ENCODE peak calls at places on chromosomes 11 and 22, in four cellular contexts. M is WTC11, B is A549, K is HepG2. F is an unnamed sample.

GRCh38 chr11:65442952-65443351 is 20.4 kb downstream of the NEAT1 start:
- DNase-seq in M (no peak), B (peak), K (no peak), F (no peak)

GRCh38 chr22:37328017-37328416 is 45.7 kb downstream of the CYTH4 start:
- DNase-seq in M (no peak), B (peak), K (no peak), F (no peak)

GRCh38 chr22:27431896-27432295 is 369.7 kb downstream of the MN1 start:
- DNase-seq in M (no peak), B (peak), K (no peak), F (no peak)

GRCh38 chr11:43905788-43906187 is 25.2 kb downstream of the ALKBH3 start:
- DNase-seq in M (no peak), B (no peak), K (no peak), F (no peak)

GRCh38 chr11:94511932-94512781 is at the start of gene C11orf97:
- DNase-seq in M (peak), B (no peak), K (peak), F (peak)

GRCh38 chr11:17575431-17576425 is 28.7 kb downstream of the OTOG start:
- DNase-seq in M (peak), B (no peak), K (no peak), F (no peak)

GRCh38 chr22:46453006-46453828 is 84.2 kb downstream of the CELSR1 start:
- DNase-seq in M (no peak), B (no peak), K (peak), F (no peak)

GRCh38 chr11:89205378-89205777 is 27.7 kb downstream of the TYR start:
- DNase-seq in M (no peak), B (no peak), K (no peak), F (no peak)

GRCh38 chr22:37571258-37571991 is 8.5 kb downstream of the LGALS2 start:
- DNase-seq in M (no peak), B (peak), K (no peak), F (no peak)

GRCh38 chr22:40289991-40290459 is 56.3 kb upstream of the ADSL start:
- DNase-seq in M (no peak), B (no peak), K (no peak), F (no peak)

GRCh38 chr11:93089474-93090102 is 108.2 kb downstream of the SLC36A4 start:
- DNase-seq in M (peak), B (peak), K (peak), F (peak)

GRCh38 chr22:46758867-46759290 is 3.6 kb upstream of the TBC1D22A start:
- DNase-seq in M (peak), B (peak), K (peak), F (peak)

GRCh38 chr11:126284829-126285228 is 1.9 kb downstream of the TIRAP start:
- DNase-seq in M (no peak), B (peak), K (peak), F (peak)

GRCh38 chr11:130371004-130371590 is 56.4 kb upstream of the ZBTB44 start:
- DNase-seq in M (no peak), B (no peak), K (no peak), F (peak)

GRCh38 chr11:96338910-96339703 is 3.9 kb downstream of the MAML2 start:
- DNase-seq in M (no peak), B (no peak), K (peak), F (no peak)

GRCh38 chr11:76713499-76713898 is 43.0 kb upstream of the LRRC32 start:
- DNase-seq in M (no peak), B (no peak), K (no peak), F (no peak)

GRCh38 chr11:67311556-67312082 is 8.3 kb downstream of the SSH3 start:
- DNase-seq in M (no peak), B (no peak), K (no peak), F (peak)

GRCh38 chr22:43825651-43826050 is 13.5 kb upstream of the EFCAB6 start:
- DNase-seq in M (no peak), B (no peak), K (no peak), F (no peak)

GRCh38 chr11:27193434-27194225 is 153.0 kb downstream of the BBOX1 start:
- DNase-seq in M (no peak), B (no peak), K (no peak), F (peak)

GRCh38 chr11:71368966-71369365 is 79.2 kb downstream of the DHCR7 start:
- DNase-seq in M (no peak), B (no peak), K (no peak), F (no peak)

GRCh38 chr11:131504199-131504949 is 134.0 kb downstream of the NTM start:
- DNase-seq in M (peak), B (no peak), K (no peak), F (peak)

GRCh38 chr22:26986884-26987283 is 329.5 kb downstream of the MIAT start:
- DNase-seq in M (no peak), B (no peak), K (no peak), F (no peak)

GRCh38 chr11:102666331-102666957 is 39.1 kb downstream of the MMP27 start:
- DNase-seq in M (no peak), B (peak), K (peak), F (peak)

GRCh38 chr11:70112017-70112434 is 33.9 kb downstream of the ANO1 start:
- DNase-seq in M (no peak), B (no peak), K (no peak), F (no peak)

GRCh38 chr11:102361100-102362021 is 14.3 kb downstream of the BIRC2 start:
- DNase-seq in M (no peak), B (no peak), K (no peak), F (no peak)

GRCh38 chr22:19806213-19807160 is 45.9 kb downstream of the TBX1 start:
- DNase-seq in M (peak), B (peak), K (no peak), F (peak)

GRCh38 chr11:19820100-19820499 is 107.5 kb downstream of the NAV2 start:
- DNase-seq in M (no peak), B (no peak), K (no peak), F (no peak)

GRCh38 chr11:12066799-12067508 is 43.4 kb upstream of the MICAL2 start:
- DNase-seq in M (no peak), B (peak), K (peak), F (no peak)

GRCh38 chr22:44561139-44561840 is 63.3 kb upstream of the RTL6 start:
- DNase-seq in M (no peak), B (no peak), K (no peak), F (no peak)

GRCh38 chr11:68497761-68498160 is 37.2 kb downstream of the PPP6R3 start:
- DNase-seq in M (no peak), B (no peak), K (no peak), F (no peak)

GRCh38 chr11:60870276-60870675 is 2.9 kb downstream of the ZP1 start:
- DNase-seq in M (no peak), B (no peak), K (no peak), F (no peak)

GRCh38 chr11:13668957-13669521 is 571 bp downstream of the FAR1 start:
- DNase-seq in M (no peak), B (peak), K (no peak), F (peak)

GRCh38 chr11:76236092-76237026 is 30.1 kb upstream of the WNT11 start:
- DNase-seq in M (peak), B (peak), K (no peak), F (peak)

GRCh38 chr11:124276081-124276480 is 19.9 kb downstream of the OR8G5 start:
- DNase-seq in M (no peak), B (no peak), K (no peak), F (no peak)

DNA sequence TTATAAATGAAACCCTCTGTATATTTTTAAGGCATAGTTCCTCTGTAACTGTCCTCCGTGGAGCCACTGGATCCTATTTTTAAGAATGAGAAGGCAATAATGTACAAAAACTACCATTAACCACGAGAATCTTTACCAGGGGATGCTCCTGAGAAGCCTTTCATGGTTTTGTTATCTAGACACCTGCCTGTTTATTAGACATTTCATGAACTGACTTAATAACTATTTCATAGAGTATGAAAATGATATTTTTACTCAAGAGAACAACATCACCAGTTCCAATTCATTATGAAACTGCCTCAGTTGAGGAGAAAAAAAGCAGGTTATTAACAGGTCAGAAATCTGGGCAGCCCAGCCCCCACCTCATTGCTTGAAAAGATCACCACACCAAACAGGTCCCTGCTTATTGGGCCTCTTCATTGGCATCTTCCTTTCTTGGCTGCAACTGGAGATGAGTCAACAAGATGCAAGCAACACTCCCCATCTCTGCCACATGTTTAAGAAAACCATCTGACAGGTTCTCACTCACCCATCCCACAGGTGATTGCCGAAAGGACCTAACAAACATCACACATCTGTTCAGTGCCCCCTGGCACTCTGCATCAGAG is 27.8 kb downstream of the ETS1 start:
- DNase-seq in M (no peak), B (no peak), K (no peak), F (no peak)
- TF ChIP-seq HMGXB4 in M (no peak), B (no peak), K (no peak), F (no peak)

GRCh38 chr11:48081151-48082010 is 101.0 kb downstream of the PTPRJ start:
- DNase-seq in M (no peak), B (no peak), K (no peak), F (no peak)
- TF ChIP-seq HMGXB4 in M (no peak), B (no peak), K (no peak), F (no peak)

GRCh38 chr11:72553748-72554147 is 119.4 kb upstream of the CLPB start:
- DNase-seq in M (peak), B (peak), K (no peak), F (peak)
- TF ChIP-seq HMGXB4 in M (no peak), B (no peak), K (no peak), F (no peak)

DNA sequence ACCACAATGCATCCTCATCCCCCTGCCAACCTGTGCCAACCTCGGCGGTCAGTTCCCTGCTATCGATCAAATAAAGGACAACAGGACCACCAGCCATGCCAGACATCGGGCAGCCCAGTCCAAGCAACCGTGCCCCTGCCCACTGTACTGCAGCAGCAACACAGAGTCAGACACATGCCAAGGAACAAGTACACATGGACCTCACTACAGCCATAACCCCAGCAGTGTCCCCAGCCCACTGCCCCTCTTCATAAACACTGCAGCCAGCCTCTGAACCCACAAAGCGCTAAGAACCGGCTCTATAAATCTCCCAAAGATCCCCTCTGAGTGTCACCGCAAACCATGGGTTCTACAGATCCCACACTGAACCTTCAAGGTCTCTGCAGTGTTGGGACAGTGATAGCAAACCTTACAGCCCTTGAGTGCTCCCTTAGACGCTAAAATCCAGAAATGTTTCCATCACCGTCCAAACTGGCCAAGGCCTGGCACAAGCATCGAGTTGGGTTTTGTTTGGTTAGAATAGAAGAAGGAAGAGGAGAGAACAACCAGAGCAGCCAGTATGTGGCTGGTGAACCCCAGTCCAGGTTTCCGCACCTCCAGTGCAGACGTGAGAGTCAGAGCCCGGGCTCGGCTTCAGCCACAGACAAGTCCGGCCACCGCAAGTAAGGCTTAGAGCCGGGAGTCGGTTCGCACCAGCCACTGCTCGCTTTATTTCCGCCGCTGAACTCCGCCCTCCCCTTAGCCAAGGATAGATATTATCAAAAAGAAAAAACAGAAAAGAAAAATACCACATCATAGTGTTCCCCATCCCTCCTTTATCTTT is 7.9 kb downstream of the PAX6 start:
- DNase-seq in M (peak), B (no peak), K (no peak), F (no peak)
- TF ChIP-seq HMGXB4 in M (no peak), B (no peak), K (no peak), F (no peak)

GRCh38 chr11:122724520-122724919 is 69.0 kb downstream of the UBASH3B start:
- DNase-seq in M (no peak), B (no peak), K (no peak), F (no peak)
- TF ChIP-seq HMGXB4 in M (no peak), B (no peak), K (no peak), F (no peak)